ENCODE peak calls at places on chromosomes 13 and 19, in five cellular contexts. I is Peyer's patch, C is sigmoid colon, W is osteoblast, Z is lung. S is an unnamed sample.

GRCh38 chr19:43773725-43774102 is 7.1 kb downstream of the KCNN4 start:
- DNase-seq in I (no peak), C (no peak), W (peak; percentile 74), Z (no peak), S (no peak)

GRCh38 chr19:48565090-48565489 is 13.1 kb downstream of the SULT2B1 start:
- DNase-seq in I (no peak), C (no peak), W (no peak), Z (no peak), S (no peak)

GRCh38 chr19:45170146-45171106 is 7.6 kb downstream of the TRAPPC6A start:
- DNase-seq in I (no peak), C (no peak), W (peak; percentile 58), Z (no peak), S (no peak)

GRCh38 chr13:98945863-98946605 is 31.8 kb downstream of the DOCK9 start:
- DNase-seq in I (no peak), C (no peak), W (no peak), Z (no peak), S (no peak)

GRCh38 chr19:39677931-39678889 is 22.5 kb downstream of the LGALS16 start:
- DNase-seq in I (no peak), C (no peak), W (no peak), Z (peak; percentile 52), S (no peak)

GRCh38 chr19:49017666-49018351 is 918 bp upstream of the LHB start:
- DNase-seq in I (peak; percentile 75), C (no peak), W (peak; percentile 98), Z (peak; percentile 39), S (peak; percentile 28)

GRCh38 chr19:23060016-23060415 is 56.8 kb upstream of the ZNF730 start:
- DNase-seq in I (no peak), C (no peak), W (no peak), Z (no peak), S (no peak)

GRCh38 chr13:76425930-76426329 is 460.3 kb downstream of the KCTD12 start:
- DNase-seq in I (no peak), C (no peak), W (peak; percentile 13), Z (no peak), S (no peak)

GRCh38 chr19:17220207-17220758 is 5.1 kb downstream of the USE1 start:
- DNase-seq in I (peak; percentile 60), C (no peak), W (peak; percentile 96), Z (no peak), S (no peak)

GRCh38 chr19:40443930-40444180 is 280 bp downstream of the SERTAD3 start:
- DNase-seq in I (no peak), C (no peak), W (peak; percentile 84), Z (no peak), S (no peak)

GRCh38 chr13:44128522-44128921 is 245.1 kb upstream of the SERP2 start:
- DNase-seq in I (no peak), C (peak; percentile 68), W (no peak), Z (no peak), S (no peak)

GRCh38 chr19:39327990-39328705 is 7.5 kb upstream of the LRFN1 start:
- DNase-seq in I (peak; percentile 88), C (peak; percentile 91), W (peak; percentile 96), Z (peak; percentile 87), S (peak; percentile 38)

GRCh38 chr19:10552596-10553053 is 8.9 kb downstream of the ATG4D start:
- DNase-seq in I (peak; percentile 77), C (no peak), W (peak; percentile 96), Z (no peak), S (no peak)

GRCh38 chr13:66266761-66267160 is 963.4 kb downstream of the PCDH9 start:
- DNase-seq in I (no peak), C (no peak), W (no peak), Z (no peak), S (no peak)

GRCh38 chr19:40253611-40254092 is 27.2 kb upstream of the CCNP start:
- DNase-seq in I (no peak), C (no peak), W (no peak), Z (no peak), S (no peak)

GRCh38 chr19:872266-872951 is 12.9 kb downstream of the CFD start:
- DNase-seq in I (peak; percentile 87), C (no peak), W (peak; percentile 97), Z (peak; percentile 84), S (no peak)

GRCh38 chr19:34838753-34839431 is 65.9 kb upstream of the ZNF599 start:
- DNase-seq in I (peak; percentile 82), C (no peak), W (peak; percentile 43), Z (no peak), S (no peak)

GRCh38 chr13:92938481-92939020 is 288.1 kb upstream of the GPC6 start:
- DNase-seq in I (no peak), C (no peak), W (no peak), Z (no peak), S (no peak)

GRCh38 chr13:42272115-42272756 is at the start of gene AKAP11:
- DNase-seq in I (no peak), C (peak; percentile 76), W (peak; percentile 39), Z (peak; percentile 30), S (peak; percentile 58)

DNA sequence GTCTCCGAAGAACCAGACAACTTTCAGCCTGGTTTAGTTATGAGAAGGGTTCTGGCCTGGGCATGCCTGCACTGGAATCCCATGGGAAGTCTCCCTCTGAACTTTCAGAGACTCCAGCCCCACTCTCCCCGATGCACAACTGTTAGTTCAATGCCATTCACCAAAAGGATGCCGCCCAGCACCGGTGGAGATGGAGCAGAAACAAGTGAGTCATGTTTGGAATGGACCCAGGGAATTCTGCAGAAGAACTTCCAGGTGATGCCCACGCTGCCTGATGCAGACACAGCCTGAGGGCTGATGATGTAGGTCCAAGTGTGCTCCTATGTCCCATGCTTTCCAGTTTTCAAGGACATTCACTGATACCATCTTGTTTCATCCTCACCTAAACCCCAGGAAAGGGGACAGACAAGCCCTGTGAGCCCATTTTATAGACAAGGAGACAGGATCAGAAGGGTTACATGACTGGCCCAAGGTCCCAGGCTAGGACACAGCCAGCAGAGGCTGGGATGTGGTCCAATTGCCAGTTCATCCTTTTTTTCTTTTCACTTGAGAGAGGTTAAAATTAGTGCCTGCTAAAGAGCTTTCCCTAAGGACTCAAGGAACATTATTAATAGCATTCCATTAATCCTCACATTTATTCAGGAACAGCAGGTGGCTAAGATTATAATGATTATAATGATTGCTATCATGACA is 39.5 kb downstream of the SIAH3 start:
- DNase-seq in I (no peak), C (no peak), W (no peak), Z (no peak), S (no peak)
- H3K27ac ChIP-seq in I (no peak overlapping the region), C (no peak overlapping the region), W (no peak overlapping the region), Z (no peak overlapping the region), S (no peak overlapping the region)

DNA sequence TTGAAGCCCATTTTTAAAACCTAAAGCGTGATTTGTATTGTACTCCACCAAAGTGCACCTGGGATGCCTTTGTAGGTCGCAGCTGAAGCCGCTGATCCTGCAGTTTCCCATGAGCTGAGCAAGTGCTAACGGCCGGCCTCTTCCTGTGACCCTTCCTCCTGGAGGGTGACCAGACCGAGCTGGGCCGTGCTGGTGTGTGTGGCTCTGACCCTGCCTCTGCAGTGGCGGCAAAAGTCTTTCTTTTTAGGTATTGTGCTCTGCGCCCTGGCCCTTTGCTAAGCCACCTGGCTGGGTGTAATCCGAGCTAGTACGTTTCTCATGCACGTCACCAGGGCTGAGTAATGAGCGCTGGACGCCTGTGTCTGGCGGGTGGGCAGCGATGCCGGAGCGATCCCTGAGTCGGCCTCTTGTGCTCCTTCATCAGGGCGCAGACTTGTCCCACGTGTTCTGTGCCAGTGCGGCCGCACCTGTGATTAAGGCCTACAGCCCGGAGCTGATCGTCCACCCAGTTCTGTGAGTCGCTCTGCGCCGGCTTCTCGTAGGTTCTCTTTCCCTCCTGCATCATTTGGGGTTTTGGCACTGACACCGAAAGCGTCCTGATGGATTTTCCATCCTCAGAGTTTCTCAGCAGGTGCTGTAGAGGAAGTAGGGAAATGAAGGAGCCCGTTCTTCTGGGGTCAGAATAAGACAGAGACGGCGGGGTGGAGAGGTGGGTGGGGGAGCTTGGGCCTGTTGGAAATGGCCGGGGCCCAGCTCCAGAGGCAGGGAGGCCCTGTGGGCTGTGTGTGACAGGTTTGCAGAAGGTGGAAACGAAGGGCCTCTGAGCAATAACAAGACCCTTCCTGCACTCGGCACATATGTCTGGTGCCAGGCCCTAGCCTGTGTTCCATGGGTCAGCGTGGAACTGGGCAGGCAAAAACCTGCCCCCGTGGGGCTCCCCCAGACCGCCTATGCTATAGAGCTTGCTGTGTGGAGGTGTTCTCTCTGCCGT is 9.7 kb downstream of the NAXD start:
- DNase-seq in I (no peak), C (no peak), W (peak; percentile 59), Z (no peak), S (no peak)
- H3K27ac ChIP-seq in I (peak overlapping the region; percentile 75), C (peak overlapping the region; percentile 84), W (peak overlapping the region; percentile 23), Z (no peak overlapping the region), S (no peak overlapping the region)

DNA sequence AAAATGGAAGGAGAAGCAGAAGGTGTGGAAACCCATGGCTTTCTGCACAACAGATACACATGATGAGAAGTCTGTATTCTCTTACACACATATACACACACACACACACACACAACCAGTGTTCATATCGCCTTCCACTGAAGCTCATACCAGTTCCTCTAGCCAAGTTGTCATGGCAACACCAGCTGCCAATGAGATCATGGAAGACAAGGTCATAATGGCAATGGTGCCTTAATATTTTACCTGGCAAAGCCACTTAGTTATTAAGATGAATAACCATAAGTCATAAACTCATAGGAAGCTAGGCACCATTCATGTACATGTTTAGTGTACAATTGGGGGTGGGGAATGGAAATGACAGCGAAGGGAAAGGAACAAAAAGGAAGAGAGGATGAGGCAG is 2.6 kb upstream of the DHRS12 start:
- DNase-seq in I (no peak), C (no peak), W (peak; percentile 54), Z (no peak), S (no peak)
- H3K27ac ChIP-seq in I (no peak overlapping the region), C (no peak overlapping the region), W (no peak overlapping the region), Z (no peak overlapping the region), S (no peak overlapping the region)

DNA sequence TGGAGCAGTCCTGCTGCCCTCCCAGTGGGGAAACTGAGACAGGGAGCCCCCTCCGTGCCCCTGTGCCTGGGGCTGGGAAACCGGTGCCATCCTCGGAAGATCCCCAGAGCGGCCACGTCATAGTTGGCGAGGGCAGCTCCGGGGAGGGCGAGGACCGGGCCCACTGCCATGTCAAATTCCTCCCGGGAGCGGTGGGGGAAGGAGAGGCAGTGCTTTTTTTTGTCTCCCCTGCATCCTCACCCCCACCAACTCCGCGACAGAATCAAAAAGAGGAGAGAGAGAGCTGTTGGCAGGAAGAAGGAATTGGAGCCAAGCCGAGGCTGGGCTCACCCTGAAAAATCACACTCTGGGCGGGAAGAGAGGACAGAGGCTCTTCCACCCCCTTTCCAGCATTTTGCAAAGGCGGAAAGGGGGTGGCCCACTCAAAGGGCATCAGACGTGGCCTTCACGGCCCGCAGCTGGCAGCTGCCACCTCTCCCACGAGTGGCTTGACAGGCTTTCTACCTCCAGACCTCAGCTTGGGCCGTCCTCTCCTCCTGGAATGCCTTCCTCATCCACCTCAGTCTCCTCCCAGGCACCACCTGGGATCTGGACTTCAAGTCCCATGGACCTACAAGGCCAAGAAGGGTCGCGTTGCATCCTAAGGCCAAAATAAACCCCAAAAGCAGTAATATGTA is 19.6 kb upstream of the NFIC start:
- DNase-seq in I (no peak), C (peak; percentile 96), W (peak; percentile 97), Z (peak; percentile 49), S (peak; percentile 71)
- H3K27ac ChIP-seq in I (peak overlapping the region; percentile 73), C (peak overlapping the region; percentile 93), W (peak overlapping the region; percentile 61), Z (peak overlapping the region; percentile 60), S (peak overlapping the region; percentile 92)

GRCh38 chr19:5851302-5851701 is at the start of gene FUT3:
- DNase-seq in I (peak; percentile 82), C (no peak), W (peak; percentile 39), Z (peak; percentile 72), S (no peak)
- H3K27ac ChIP-seq in I (peak within 1 kb of the TSS; percentile 98), C (peak within 1 kb of the TSS; percentile 21), W (no peak within 1 kb of the TSS), Z (peak within 1 kb of the TSS; percentile 87), S (no peak within 1 kb of the TSS)

GRCh38 chr19:37991841-37992248 is 84.8 kb downstream of the SIPA1L3 start:
- DNase-seq in I (no peak), C (no peak), W (no peak), Z (no peak), S (no peak)
- H3K27ac ChIP-seq in I (no peak overlapping the region), C (no peak overlapping the region), W (peak overlapping the region; percentile 47), Z (no peak overlapping the region), S (no peak overlapping the region)

S was measured in substantia nigra.